ENCODE peak calls at places on chromosomes 4 and X, in nine cellular contexts. One of them, this sample, is unnamed. For H3K27me3, the result is how much of the 10 kb centered on the place peaks cover.

GRCh38 chr4:173211838-173212237 is 43.2 kb downstream of the GALNT7 start:
- DNase-seq in Karpas-422: no peak
- DNase-seq in SJSA1: peak
- DNase-seq in CD8-positive, alpha-beta T cell: no peak
- DNase-seq in aorta: no peak
- DNase-seq in heart right ventricle: no peak
- DNase-seq in neuronal stem cell: no peak
- DNase-seq in CD8-positive, alpha-beta memory T cell: no peak
- DNase-seq in stomach: no peak
- DNase-seq in this sample: no peak

GRCh38 chrX:31702208-31702607 is 630.4 kb upstream of the FTHL17 start:
- DNase-seq in stomach: no peak
- DNase-seq in CD8-positive, alpha-beta T cell: no peak
- DNase-seq in Karpas-422: no peak
- DNase-seq in heart right ventricle: no peak
- DNase-seq in aorta: no peak
- DNase-seq in neuronal stem cell: no peak
- DNase-seq in CD8-positive, alpha-beta memory T cell: no peak
- DNase-seq in SJSA1: no peak
- DNase-seq in this sample: no peak

GRCh38 chr4:40305329-40306193 is 29.6 kb upstream of the CHRNA9 start:
- DNase-seq in aorta: no peak
- DNase-seq in stomach: no peak
- DNase-seq in heart right ventricle: no peak
- DNase-seq in CD8-positive, alpha-beta memory T cell: peak
- DNase-seq in neuronal stem cell: no peak
- DNase-seq in Karpas-422: peak
- DNase-seq in CD8-positive, alpha-beta T cell: peak
- DNase-seq in SJSA1: no peak
- DNase-seq in this sample: no peak

GRCh38 chr4:145618210-145618911 is 824 bp upstream of the MMAA start:
- DNase-seq in Karpas-422: peak
- DNase-seq in heart right ventricle: no peak
- DNase-seq in neuronal stem cell: no peak
- DNase-seq in CD8-positive, alpha-beta T cell: peak
- DNase-seq in stomach: no peak
- DNase-seq in aorta: no peak
- DNase-seq in CD8-positive, alpha-beta memory T cell: no peak
- DNase-seq in SJSA1: no peak
- DNase-seq in this sample: no peak

GRCh38 chr4:1105662-1106061 is 7.7 kb downstream of the RNF212 start:
- DNase-seq in stomach: no peak
- DNase-seq in heart right ventricle: no peak
- DNase-seq in Karpas-422: no peak
- DNase-seq in CD8-positive, alpha-beta T cell: no peak
- DNase-seq in neuronal stem cell: peak
- DNase-seq in aorta: no peak
- DNase-seq in SJSA1: no peak
- DNase-seq in CD8-positive, alpha-beta memory T cell: no peak
- DNase-seq in this sample: no peak

GRCh38 chr4:125693233-125693632 is 378.5 kb downstream of the FAT4 start:
- DNase-seq in neuronal stem cell: no peak
- DNase-seq in CD8-positive, alpha-beta memory T cell: no peak
- DNase-seq in Karpas-422: no peak
- DNase-seq in aorta: no peak
- DNase-seq in CD8-positive, alpha-beta T cell: no peak
- DNase-seq in stomach: no peak
- DNase-seq in SJSA1: no peak
- DNase-seq in heart right ventricle: no peak
- DNase-seq in this sample: no peak

GRCh38 chr4:174544496-174544895 is 22.2 kb upstream of the HPGD start:
- DNase-seq in heart right ventricle: no peak
- DNase-seq in neuronal stem cell: no peak
- DNase-seq in aorta: no peak
- DNase-seq in stomach: no peak
- DNase-seq in CD8-positive, alpha-beta T cell: no peak
- DNase-seq in SJSA1: no peak
- DNase-seq in Karpas-422: no peak
- DNase-seq in CD8-positive, alpha-beta memory T cell: no peak
- DNase-seq in this sample: no peak

GRCh38 chr4:122525865-122526264 is 69.3 kb upstream of the IL2 start:
- DNase-seq in CD8-positive, alpha-beta memory T cell: no peak
- DNase-seq in Karpas-422: no peak
- DNase-seq in stomach: no peak
- DNase-seq in SJSA1: no peak
- DNase-seq in CD8-positive, alpha-beta T cell: no peak
- DNase-seq in aorta: no peak
- DNase-seq in heart right ventricle: no peak
- DNase-seq in neuronal stem cell: no peak
- DNase-seq in this sample: no peak

GRCh38 chrX:5236749-5237148 is 991.9 kb downstream of the NLGN4X start:
- DNase-seq in aorta: no peak
- DNase-seq in heart right ventricle: no peak
- DNase-seq in SJSA1: no peak
- DNase-seq in Karpas-422: no peak
- DNase-seq in CD8-positive, alpha-beta T cell: no peak
- DNase-seq in neuronal stem cell: no peak
- DNase-seq in stomach: no peak
- DNase-seq in CD8-positive, alpha-beta memory T cell: no peak
- DNase-seq in this sample: no peak

GRCh38 chrX:40314070-40314469 is 216.3 kb upstream of the BCOR start:
- DNase-seq in neuronal stem cell: no peak
- DNase-seq in CD8-positive, alpha-beta T cell: no peak
- DNase-seq in SJSA1: no peak
- DNase-seq in heart right ventricle: no peak
- DNase-seq in aorta: no peak
- DNase-seq in CD8-positive, alpha-beta memory T cell: no peak
- DNase-seq in Karpas-422: peak
- DNase-seq in stomach: no peak
- DNase-seq in this sample: no peak

GRCh38 chr4:968221-968620 is 5.1 kb downstream of the DGKQ start:
- DNase-seq in SJSA1: no peak
- DNase-seq in neuronal stem cell: no peak
- DNase-seq in Karpas-422: no peak
- DNase-seq in stomach: no peak
- DNase-seq in aorta: no peak
- DNase-seq in heart right ventricle: no peak
- DNase-seq in CD8-positive, alpha-beta memory T cell: no peak
- DNase-seq in CD8-positive, alpha-beta T cell: no peak
- DNase-seq in this sample: no peak

GRCh38 chrX:133819546-133819945 is 165.8 kb downstream of the GPC3 start:
- DNase-seq in neuronal stem cell: no peak
- DNase-seq in heart right ventricle: no peak
- DNase-seq in aorta: no peak
- DNase-seq in stomach: no peak
- DNase-seq in CD8-positive, alpha-beta T cell: no peak
- DNase-seq in CD8-positive, alpha-beta memory T cell: no peak
- DNase-seq in SJSA1: no peak
- DNase-seq in Karpas-422: no peak
- DNase-seq in this sample: no peak
- H3K27me3 ChIP-seq in neuronal stem cell: under half
- H3K27me3 ChIP-seq in heart right ventricle: under half
- H3K27me3 ChIP-seq in aorta: under half
- H3K27me3 ChIP-seq in stomach: under half
- H3K27me3 ChIP-seq in CD8-positive, alpha-beta T cell: under half
- H3K27me3 ChIP-seq in CD8-positive, alpha-beta memory T cell: under half
- H3K27me3 ChIP-seq in SJSA1: under half
- H3K27me3 ChIP-seq in Karpas-422: under half
- H3K27me3 ChIP-seq in this sample: under half

GRCh38 chrX:9609987-9610386 is 145.1 kb downstream of the TBL1X start:
- DNase-seq in Karpas-422: no peak
- DNase-seq in aorta: no peak
- DNase-seq in heart right ventricle: no peak
- DNase-seq in stomach: no peak
- DNase-seq in CD8-positive, alpha-beta memory T cell: no peak
- DNase-seq in SJSA1: no peak
- DNase-seq in neuronal stem cell: no peak
- DNase-seq in CD8-positive, alpha-beta T cell: no peak
- DNase-seq in this sample: peak

GRCh38 chrX:9606971-9607370 is 142.1 kb downstream of the TBL1X start:
- DNase-seq in stomach: no peak
- DNase-seq in aorta: no peak
- DNase-seq in CD8-positive, alpha-beta T cell: no peak
- DNase-seq in SJSA1: no peak
- DNase-seq in Karpas-422: no peak
- DNase-seq in heart right ventricle: no peak
- DNase-seq in CD8-positive, alpha-beta memory T cell: no peak
- DNase-seq in neuronal stem cell: no peak
- DNase-seq in this sample: no peak

GRCh38 chrX:9605484-9605883 is 140.6 kb downstream of the TBL1X start:
- DNase-seq in stomach: no peak
- DNase-seq in SJSA1: no peak
- DNase-seq in CD8-positive, alpha-beta memory T cell: no peak
- DNase-seq in CD8-positive, alpha-beta T cell: no peak
- DNase-seq in heart right ventricle: no peak
- DNase-seq in Karpas-422: no peak
- DNase-seq in aorta: no peak
- DNase-seq in neuronal stem cell: no peak
- DNase-seq in this sample: no peak

GRCh38 chrX:9604111-9604907 is 139.5 kb downstream of the TBL1X start:
- DNase-seq in neuronal stem cell: no peak
- DNase-seq in CD8-positive, alpha-beta memory T cell: no peak
- DNase-seq in Karpas-422: no peak
- DNase-seq in SJSA1: no peak
- DNase-seq in heart right ventricle: peak
- DNase-seq in CD8-positive, alpha-beta T cell: no peak
- DNase-seq in aorta: peak
- DNase-seq in stomach: no peak
- DNase-seq in this sample: no peak

DNA sequence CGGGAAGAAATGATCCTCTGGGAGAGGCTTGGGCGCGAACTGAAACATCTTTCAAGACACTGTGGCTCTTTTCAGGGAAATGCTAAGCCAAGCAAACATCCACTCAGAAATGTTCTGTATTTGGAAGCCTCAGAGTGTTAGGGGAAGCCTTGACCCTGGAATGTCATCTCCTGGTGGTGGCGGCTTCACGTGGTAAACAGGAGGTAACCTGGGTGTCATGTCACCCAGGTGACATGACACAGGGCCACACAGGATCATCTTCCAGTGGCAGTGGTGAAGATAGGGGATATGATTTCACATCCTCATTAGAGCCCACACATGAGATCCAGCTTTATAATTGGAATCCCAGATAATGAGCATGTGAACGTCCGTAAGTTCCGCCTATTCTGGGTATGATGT is 140.0 kb downstream of the TBL1X start:
- DNase-seq in neuronal stem cell: no peak
- DNase-seq in aorta: no peak
- DNase-seq in CD8-positive, alpha-beta memory T cell: no peak
- DNase-seq in SJSA1: no peak
- DNase-seq in heart right ventricle: no peak
- DNase-seq in stomach: no peak
- DNase-seq in Karpas-422: no peak
- DNase-seq in CD8-positive, alpha-beta T cell: no peak
- DNase-seq in this sample: no peak
- H3K27ac ChIP-seq in neuronal stem cell: no peak
- H3K27ac ChIP-seq in aorta: no peak
- H3K27ac ChIP-seq in CD8-positive, alpha-beta memory T cell: no peak
- H3K27ac ChIP-seq in SJSA1: no peak
- H3K27ac ChIP-seq in heart right ventricle: peak
- H3K27ac ChIP-seq in stomach: no peak
- H3K27ac ChIP-seq in Karpas-422: no peak
- H3K27ac ChIP-seq in CD8-positive, alpha-beta T cell: no peak
- H3K27ac ChIP-seq in this sample: no peak

GRCh38 chr4:184826315-184827266 is 823 bp upstream of the ACSL1 start:
- DNase-seq in Karpas-422: peak
- DNase-seq in heart right ventricle: no peak
- DNase-seq in neuronal stem cell: no peak
- DNase-seq in CD8-positive, alpha-beta memory T cell: peak
- DNase-seq in aorta: peak
- DNase-seq in SJSA1: no peak
- DNase-seq in CD8-positive, alpha-beta T cell: peak
- DNase-seq in stomach: peak
- DNase-seq in this sample: no peak
- H3K27me3 ChIP-seq in Karpas-422: under half
- H3K27me3 ChIP-seq in heart right ventricle: under half
- H3K27me3 ChIP-seq in neuronal stem cell: under half
- H3K27me3 ChIP-seq in CD8-positive, alpha-beta memory T cell: under half
- H3K27me3 ChIP-seq in aorta: under half
- H3K27me3 ChIP-seq in SJSA1: under half
- H3K27me3 ChIP-seq in CD8-positive, alpha-beta T cell: under half
- H3K27me3 ChIP-seq in stomach: under half
- H3K27me3 ChIP-seq in this sample: under half

GRCh38 chr4:168769857-168770256 is 240.2 kb downstream of the CBR4 start:
- DNase-seq in neuronal stem cell: no peak
- DNase-seq in CD8-positive, alpha-beta memory T cell: no peak
- DNase-seq in SJSA1: no peak
- DNase-seq in CD8-positive, alpha-beta T cell: no peak
- DNase-seq in heart right ventricle: no peak
- DNase-seq in aorta: no peak
- DNase-seq in Karpas-422: no peak
- DNase-seq in stomach: no peak
- DNase-seq in this sample: no peak

GRCh38 chr4:168765322-168765721 is 244.7 kb downstream of the CBR4 start:
- DNase-seq in heart right ventricle: no peak
- DNase-seq in CD8-positive, alpha-beta memory T cell: no peak
- DNase-seq in SJSA1: no peak
- DNase-seq in aorta: no peak
- DNase-seq in neuronal stem cell: no peak
- DNase-seq in stomach: no peak
- DNase-seq in CD8-positive, alpha-beta T cell: no peak
- DNase-seq in Karpas-422: no peak
- DNase-seq in this sample: no peak

GRCh38 chr4:168765726-168766125 is 244.3 kb downstream of the CBR4 start:
- DNase-seq in SJSA1: no peak
- DNase-seq in CD8-positive, alpha-beta T cell: no peak
- DNase-seq in heart right ventricle: peak
- DNase-seq in stomach: peak
- DNase-seq in aorta: peak
- DNase-seq in CD8-positive, alpha-beta memory T cell: no peak
- DNase-seq in neuronal stem cell: no peak
- DNase-seq in Karpas-422: no peak
- DNase-seq in this sample: no peak

GRCh38 chr4:168769416-168769815 is 240.6 kb downstream of the CBR4 start:
- DNase-seq in stomach: no peak
- DNase-seq in CD8-positive, alpha-beta memory T cell: no peak
- DNase-seq in heart right ventricle: no peak
- DNase-seq in aorta: no peak
- DNase-seq in neuronal stem cell: no peak
- DNase-seq in SJSA1: no peak
- DNase-seq in CD8-positive, alpha-beta T cell: no peak
- DNase-seq in Karpas-422: no peak
- DNase-seq in this sample: no peak

DNA sequence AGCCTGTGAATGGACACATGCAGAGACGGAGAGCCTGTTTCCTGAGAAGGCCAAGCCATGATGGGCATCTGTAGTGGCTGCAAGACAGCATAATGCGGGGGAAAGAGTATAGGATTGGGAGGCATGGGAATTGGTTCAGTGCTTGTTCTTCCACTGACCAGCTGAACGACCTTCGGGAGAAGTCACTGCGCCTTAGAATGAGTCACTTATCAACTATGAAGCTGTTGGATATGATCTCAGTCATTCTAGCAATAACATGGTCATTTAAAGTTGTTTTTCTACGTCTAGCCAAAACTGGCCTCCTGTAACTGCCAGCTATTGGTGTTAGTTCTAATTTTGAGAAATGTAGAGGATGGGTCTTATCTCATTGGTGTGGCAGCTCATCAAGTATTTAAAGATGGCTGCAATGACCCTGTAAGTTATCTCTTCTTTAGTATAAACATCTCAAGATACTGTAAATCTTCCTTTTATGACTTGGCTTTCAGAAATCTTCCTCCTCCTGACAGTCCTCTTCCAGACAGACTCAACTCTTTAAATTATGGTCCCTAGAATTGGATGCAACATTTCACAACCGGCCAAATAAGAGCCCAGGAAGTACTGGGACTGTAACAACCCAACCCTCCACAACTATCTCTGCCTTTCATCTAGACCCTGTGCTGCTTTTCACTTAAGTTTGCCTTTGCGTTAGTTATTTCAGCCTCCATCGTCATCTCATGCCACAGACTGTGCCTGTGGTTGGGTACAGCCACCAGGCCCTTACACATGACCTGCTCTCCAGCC is 243.3 kb downstream of the CBR4 start:
- DNase-seq in neuronal stem cell: no peak
- DNase-seq in stomach: no peak
- DNase-seq in aorta: no peak
- DNase-seq in Karpas-422: no peak
- DNase-seq in SJSA1: peak
- DNase-seq in CD8-positive, alpha-beta memory T cell: no peak
- DNase-seq in CD8-positive, alpha-beta T cell: no peak
- DNase-seq in heart right ventricle: no peak
- DNase-seq in this sample: no peak
- H3K27ac ChIP-seq in neuronal stem cell: no peak
- H3K27ac ChIP-seq in stomach: peak
- H3K27ac ChIP-seq in aorta: peak
- H3K27ac ChIP-seq in Karpas-422: no peak
- H3K27ac ChIP-seq in SJSA1: peak
- H3K27ac ChIP-seq in CD8-positive, alpha-beta memory T cell: no peak
- H3K27ac ChIP-seq in CD8-positive, alpha-beta T cell: no peak
- H3K27ac ChIP-seq in heart right ventricle: peak
- H3K27ac ChIP-seq in this sample: peak